ENCODE peak calls at places on chromosomes 11 and 22, in six cellular contexts. H is globus pallidus, L is activated gamma-delta T cell treated with Interleukin-2 at 50 U/mL for 16 hours, X is NCI-H1436, K is NCI-H1417, R is HuH-7. F is an unnamed sample.

GRCh38 chr11:1226981-1227550 is 4.2 kb downstream of the MUC5B start:
- DNase-seq in L (no peak), K (no peak), R (peak), X (no peak), H (no peak), F (no peak)

GRCh38 chr11:30786392-30787120 is 200.4 kb upstream of the MPPED2 start:
- DNase-seq in X (no peak), K (no peak), R (no peak), H (no peak), L (no peak), F (no peak)

GRCh38 chr11:843818-844692 is 1.4 kb downstream of the TSPAN4 start:
- DNase-seq in K (no peak), H (no peak), R (peak), L (no peak), X (no peak), F (no peak)

GRCh38 chr22:28923826-28924732 is 40.7 kb downstream of the ZNRF3 start:
- DNase-seq in L (no peak), H (no peak), X (peak), K (peak), R (no peak), F (peak)

GRCh38 chr11:28673687-28674431 is 565.7 kb downstream of the METTL15 start:
- DNase-seq in L (no peak), H (no peak), X (no peak), K (no peak), R (no peak), F (no peak)

GRCh38 chr11:20061766-20062165 is 98.5 kb downstream of the DBX1 start:
- DNase-seq in X (no peak), R (no peak), H (no peak), K (no peak), L (no peak), F (no peak)

GRCh38 chr22:11627436-11627797 is 3900.6 kb upstream of the OR11H1 start:
- DNase-seq in L (no peak), K (no peak), X (no peak), H (no peak), R (no peak), F (no peak)

GRCh38 chr11:99422581-99423434 is 402.1 kb downstream of the CNTN5 start:
- DNase-seq in L (no peak), K (peak), H (no peak), X (no peak), R (no peak), F (no peak)

GRCh38 chr22:46609175-46609690 is 11.0 kb upstream of the GRAMD4 start:
- DNase-seq in K (no peak), H (no peak), R (peak), X (no peak), L (no peak), F (no peak)

GRCh38 chr11:94504689-94505293 is 7.5 kb upstream of the C11orf97 start:
- DNase-seq in K (peak), H (peak), L (no peak), X (peak), R (no peak), F (peak)

GRCh38 chr22:49930596-49931412 is 12.4 kb downstream of the CRELD2 start:
- DNase-seq in R (peak), L (no peak), X (peak), H (peak), K (peak), F (peak)

GRCh38 chr11:1485504-1485885 is 1.1 kb downstream of the MOB2 start:
- DNase-seq in L (no peak), R (no peak), H (no peak), X (no peak), K (no peak), F (no peak)

GRCh38 chr11:72787262-72788104 is 6.4 kb downstream of the STARD10 start:
- DNase-seq in X (peak), K (peak), H (no peak), R (peak), L (no peak), F (peak)

GRCh38 chr22:38202437-38203089 is 769 bp downstream of the MAFF start:
- DNase-seq in H (peak), K (peak), X (peak), L (peak), R (no peak), F (peak)

GRCh38 chr11:44315947-44316387 is 6.0 kb upstream of the ALX4 start:
- DNase-seq in X (no peak), L (no peak), R (no peak), K (peak), H (no peak), F (no peak)

GRCh38 chr22:38454361-38455062 is 487 bp downstream of the KCNJ4 start:
- DNase-seq in R (no peak), L (peak), H (no peak), X (no peak), K (peak), F (no peak)

GRCh38 chr11:130816516-130816915 is 99.8 kb downstream of the SNX19 start:
- DNase-seq in X (no peak), L (no peak), H (no peak), R (no peak), K (no peak), F (no peak)

GRCh38 chr22:23315341-23315917 is 135.1 kb downstream of the BCR start:
- DNase-seq in H (peak), X (peak), R (peak), K (peak), L (peak), F (peak)

GRCh38 chr22:21866821-21867527 is 471 bp downstream of the MAPK1 start:
- DNase-seq in L (peak), R (no peak), K (peak), X (no peak), H (peak), F (no peak)

GRCh38 chr11:64918056-64918455 is 1.0 kb upstream of the ATG2A start:
- DNase-seq in X (no peak), R (no peak), H (peak), K (peak), L (no peak), F (peak)

GRCh38 chr22:39204216-39204615 is 40.6 kb downstream of the PDGFB start:
- DNase-seq in K (no peak), X (no peak), L (no peak), H (no peak), R (no peak), F (no peak)

GRCh38 chr11:77035580-77035979 is 1.4 kb downstream of the B3GNT6 start:
- DNase-seq in L (no peak), R (no peak), X (no peak), K (peak), H (no peak), F (no peak)